ENCODE peak calls at places on chromosomes 12 and 14, in nine cellular contexts. Z, A, P, G, M, J, I, Q and H are unnamed samples.

GRCh38 chr12:132337557-132337956 is 8.2 kb upstream of the GALNT9 start:
- DNase-seq in I (no peak), G (no peak), A (no peak), P (no peak), J (no peak), Z (no peak), M (no peak), Q (no peak), H (no peak)

GRCh38 chr12:13595536-13596450 is 385.6 kb downstream of the GRIN2B start:
- DNase-seq in Q (no peak), Z (no peak), P (no peak), I (no peak), A (no peak), J (no peak), G (no peak), M (no peak), H (no peak)

GRCh38 chr12:69513297-69513696 is 43.1 kb downstream of the FRS2 start:
- DNase-seq in P (no peak), A (no peak), Z (no peak), J (no peak), G (no peak), M (no peak), Q (no peak), I (no peak), H (no peak)

GRCh38 chr14:72094844-72095582 is 162.8 kb downstream of the RGS6 start:
- DNase-seq in J (no peak), I (no peak), M (no peak), Q (no peak), G (no peak), P (no peak), A (no peak), Z (no peak), H (no peak)

GRCh38 chr14:88552859-88553258 is 1.9 kb downstream of the PTPN21 start:
- DNase-seq in P (no peak), J (no peak), M (no peak), Q (no peak), Z (no peak), A (no peak), G (peak), I (no peak), H (no peak)

GRCh38 chr14:65351493-65352224 is 60.9 kb upstream of the FUT8 start:
- DNase-seq in P (no peak), G (no peak), M (no peak), Z (no peak), J (no peak), I (no peak), A (no peak), Q (no peak), H (no peak)

GRCh38 chr12:68267892-68268396 is 14.5 kb upstream of the IL22 start:
- DNase-seq in Q (peak), I (no peak), Z (no peak), J (peak), P (peak), M (peak), A (no peak), G (no peak), H (no peak)

GRCh38 chr14:94099006-94099405 is 11.5 kb upstream of the IFI27 start:
- DNase-seq in J (no peak), P (no peak), G (no peak), Q (no peak), Z (no peak), A (no peak), I (no peak), M (no peak), H (no peak)

GRCh38 chr12:103854372-103854973 is 13.4 kb upstream of the NT5DC3 start:
- DNase-seq in I (no peak), J (no peak), G (no peak), P (no peak), A (no peak), M (no peak), Z (no peak), Q (no peak), H (no peak)

GRCh38 chr14:60637490-60638452 is 11.5 kb downstream of the SIX1 start:
- DNase-seq in P (peak), A (peak), Q (no peak), M (no peak), Z (no peak), G (no peak), J (no peak), I (no peak), H (no peak)

GRCh38 chr14:104843006-104843405 is 22.1 kb upstream of the CEP170B start:
- DNase-seq in A (no peak), I (no peak), J (no peak), G (no peak), Z (no peak), P (no peak), M (no peak), Q (no peak), H (no peak)

GRCh38 chr14:104841730-104842129 is 23.3 kb upstream of the CEP170B start:
- DNase-seq in P (no peak), J (no peak), G (no peak), Z (no peak), I (no peak), Q (no peak), M (no peak), A (no peak), H (no peak)

GRCh38 chr14:104845033-104845666 is 19.9 kb upstream of the CEP170B start:
- DNase-seq in J (no peak), Z (no peak), A (no peak), G (no peak), I (no peak), M (no peak), P (no peak), Q (no peak), H (no peak)

GRCh38 chr14:104844306-104845032 is 20.6 kb upstream of the CEP170B start:
- DNase-seq in P (no peak), Z (no peak), J (no peak), A (no peak), Q (no peak), M (no peak), I (no peak), G (no peak), H (no peak)

DNA sequence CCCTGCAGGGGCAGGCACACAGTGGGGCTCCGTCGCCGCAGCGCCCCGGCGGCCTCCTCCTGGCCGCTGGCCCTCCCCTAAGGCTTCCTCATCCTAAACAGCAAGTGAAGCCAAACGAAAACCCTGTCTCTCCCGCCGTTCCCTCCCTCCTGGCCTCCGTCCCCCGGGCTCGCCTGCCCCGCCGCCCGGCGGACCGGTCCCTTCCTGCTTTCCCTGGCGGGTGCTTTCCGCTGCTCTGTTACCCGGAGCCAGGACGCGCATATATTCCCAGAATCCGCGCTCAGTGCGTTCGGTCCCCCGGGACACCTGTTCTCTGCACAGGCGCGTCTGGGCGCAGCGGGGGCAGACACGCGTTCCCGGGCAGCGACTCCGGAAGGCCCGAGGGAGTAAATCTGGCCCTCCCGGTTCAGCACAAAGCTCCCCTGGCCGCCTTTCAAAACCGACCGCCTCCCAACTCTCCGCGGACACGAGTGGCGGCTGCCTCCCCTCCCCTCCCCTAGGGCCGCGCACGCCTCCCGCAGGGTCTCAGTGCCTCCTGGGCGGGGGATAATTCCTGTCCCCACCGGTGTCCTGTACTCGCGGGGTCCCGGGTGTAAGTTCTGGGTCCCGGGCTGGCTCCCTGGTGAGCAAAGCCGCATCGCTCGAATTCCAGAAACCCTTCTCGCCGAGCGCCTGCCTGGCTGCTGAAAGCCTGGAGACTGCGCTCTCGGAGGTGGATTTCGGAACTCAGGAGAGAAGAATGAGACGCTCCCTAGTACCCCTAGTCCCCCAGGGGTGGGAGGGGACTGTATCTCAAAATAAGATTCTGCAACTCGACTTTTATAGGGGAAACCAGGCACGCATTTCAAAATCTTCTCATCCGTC is 21.4 kb upstream of the CEP170B start:
- DNase-seq in G (no peak), I (no peak), J (no peak), Z (no peak), Q (no peak), M (no peak), A (peak), P (no peak), H (no peak)
- H3K4me3 ChIP-seq in G (no peak), I (no peak), J (no peak), Z (peak), Q (no peak), M (no peak), A (peak), P (no peak), H (peak)

GRCh38 chr12:114676142-114676741 is 7.7 kb downstream of the TBX3 start:
- DNase-seq in I (no peak), Z (no peak), M (no peak), J (no peak), G (no peak), A (no peak), P (peak), Q (no peak), H (no peak)
- H3K4me3 ChIP-seq in I (no peak), Z (no peak), M (no peak), J (no peak), G (no peak), A (no peak), P (peak), Q (no peak), H (no peak)

DNA sequence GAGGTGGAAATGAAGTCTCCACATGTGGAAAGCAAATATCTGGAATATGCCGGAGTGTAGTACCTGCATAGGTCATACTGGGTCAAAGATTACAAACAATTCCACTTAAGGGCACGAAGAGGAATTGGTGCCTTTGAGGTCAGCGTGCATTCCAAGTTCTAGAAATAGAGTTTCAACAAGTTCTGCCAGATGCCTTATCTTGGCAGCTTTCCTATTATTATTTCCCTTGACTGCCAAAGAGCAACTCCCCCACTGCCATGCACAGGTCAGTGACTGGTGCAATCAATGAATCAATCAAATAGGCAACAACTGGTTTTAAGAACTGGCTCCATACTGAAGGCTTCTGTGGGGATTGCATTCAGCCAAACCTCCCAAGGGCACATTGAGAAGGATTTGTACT is 115.4 kb upstream of the PCED1B start:
- DNase-seq in Z (peak), G (no peak), A (no peak), P (peak), J (no peak), I (no peak), M (peak), Q (peak), H (no peak)
- H3K4me3 ChIP-seq in Z (no peak), G (no peak), A (no peak), P (no peak), J (no peak), I (no peak), M (no peak), Q (no peak), H (no peak)

DNA sequence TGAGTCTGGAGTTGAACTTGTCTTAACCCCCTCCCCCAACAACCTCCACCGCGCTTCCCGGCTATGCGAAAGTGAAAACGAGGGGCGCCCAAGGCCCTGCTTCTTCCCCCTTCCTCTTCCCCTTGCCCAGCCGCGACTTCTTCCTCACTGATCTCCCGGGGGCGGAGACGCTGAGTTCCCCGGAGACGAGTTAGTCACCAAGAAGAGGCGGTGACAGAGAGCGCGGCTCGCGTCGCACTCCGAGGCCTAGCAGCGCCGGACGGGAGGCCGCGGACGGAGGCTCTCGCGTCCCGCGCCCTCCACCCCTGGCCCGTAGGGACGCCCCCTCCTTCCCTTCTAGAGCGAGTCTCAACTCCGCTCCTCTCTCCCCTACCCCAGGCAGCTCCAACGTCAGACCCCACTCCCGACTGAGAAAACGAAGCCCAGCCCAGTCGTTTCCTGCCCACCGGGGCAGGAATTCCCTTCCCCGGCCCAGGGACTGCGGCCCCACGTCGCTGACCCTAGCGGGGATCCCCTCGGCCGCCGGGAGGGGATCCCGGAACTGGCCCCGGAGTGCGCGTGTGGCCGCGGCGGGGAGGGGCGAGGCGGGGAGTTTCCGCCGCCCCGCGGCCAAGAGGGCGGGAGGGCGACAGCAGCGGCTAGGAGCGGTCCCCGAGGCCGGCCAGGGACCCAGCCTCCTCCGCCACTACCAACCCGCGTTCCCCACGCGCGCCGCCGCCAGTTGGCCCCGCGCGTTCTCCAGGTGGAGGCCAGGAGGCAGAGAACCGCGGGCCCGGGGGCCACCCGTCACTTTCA is 1.4 kb downstream of the BAZ1A start:
- DNase-seq in Q (peak), I (peak), Z (peak), A (peak), P (peak), M (peak), G (peak), J (peak), H (peak)
- H3K4me3 ChIP-seq in Q (peak), I (peak), Z (peak), A (peak), P (peak), M (peak), G (peak), J (peak), H (peak)